ENCODE peak calls at places on chromosomes 2 and 18, in four cellular contexts. One of them, this sample, is unnamed.

GRCh38 chr2:168796090-168796577 is 6.3 kb upstream of the NOSTRIN start:
- DNase-seq in K562: no peak
- DNase-seq in H1: no peak
- DNase-seq in HepG2: no peak
- DNase-seq in this sample: peak; percentile 13

GRCh38 chr2:3301001-3301400 is 76.6 kb downstream of the EIPR1 start:
- DNase-seq in K562: no peak
- DNase-seq in HepG2: no peak
- DNase-seq in H1: no peak
- DNase-seq in this sample: no peak

GRCh38 chr2:10289352-10289751 is 13.4 kb upstream of the HPCAL1 start:
- DNase-seq in HepG2: no peak
- DNase-seq in H1: no peak
- DNase-seq in K562: no peak
- DNase-seq in this sample: no peak

GRCh38 chr2:76721226-76721625 is 801.0 kb downstream of the LRRTM4 start:
- DNase-seq in H1: no peak
- DNase-seq in K562: no peak
- DNase-seq in HepG2: no peak
- DNase-seq in this sample: no peak

GRCh38 chr18:13539843-13540535 is 186.4 kb downstream of the FAM210A start:
- DNase-seq in K562: no peak
- DNase-seq in HepG2: no peak
- DNase-seq in H1: no peak
- DNase-seq in this sample: no peak

GRCh38 chr2:168245074-168245825 is 2.1 kb downstream of the STK39 start:
- DNase-seq in HepG2: no peak
- DNase-seq in K562: no peak
- DNase-seq in H1: no peak
- DNase-seq in this sample: no peak

GRCh38 chr18:3177902-3178687 is 41.7 kb downstream of the MYOM1 start:
- DNase-seq in K562: no peak
- DNase-seq in HepG2: no peak
- DNase-seq in H1: no peak
- DNase-seq in this sample: peak; percentile 63

GRCh38 chr2:27093430-27094352 is 7.1 kb downstream of the KHK start:
- DNase-seq in HepG2: peak; percentile 94
- DNase-seq in K562: no peak
- DNase-seq in H1: no peak
- DNase-seq in this sample: no peak

GRCh38 chr2:63050186-63050915 is at the start of gene OTX1:
- DNase-seq in H1: no peak
- DNase-seq in K562: peak; percentile 95
- DNase-seq in HepG2: peak; percentile 82
- DNase-seq in this sample: peak; percentile 59

GRCh38 chr2:65103013-65103720 is 26.7 kb downstream of the RAB1A start:
- DNase-seq in HepG2: no peak
- DNase-seq in H1: no peak
- DNase-seq in K562: no peak
- DNase-seq in this sample: no peak

GRCh38 chr2:46171996-46172546 is 125.1 kb upstream of the EPAS1 start:
- DNase-seq in K562: no peak
- DNase-seq in H1: no peak
- DNase-seq in HepG2: peak; percentile 13
- DNase-seq in this sample: no peak

GRCh38 chr2:11904029-11904428 is 157.6 kb downstream of the LPIN1 start:
- DNase-seq in HepG2: no peak
- DNase-seq in H1: no peak
- DNase-seq in K562: no peak
- DNase-seq in this sample: no peak

GRCh38 chr2:54967269-54967668 is 83.0 kb downstream of the RTN4 start:
- DNase-seq in H1: no peak
- DNase-seq in K562: no peak
- DNase-seq in HepG2: no peak
- DNase-seq in this sample: no peak

GRCh38 chr2:12008425-12009061 is 262.1 kb downstream of the LPIN1 start:
- DNase-seq in H1: no peak
- DNase-seq in HepG2: no peak
- DNase-seq in K562: no peak
- DNase-seq in this sample: no peak

GRCh38 chr2:100426384-100426720 is 8.9 kb upstream of the CHST10 start:
- DNase-seq in HepG2: no peak
- DNase-seq in H1: no peak
- DNase-seq in K562: no peak
- DNase-seq in this sample: no peak

GRCh38 chr2:133026536-133027177 is 356.7 kb upstream of the LYPD1 start:
- DNase-seq in HepG2: no peak
- DNase-seq in H1: peak; percentile 17
- DNase-seq in K562: no peak
- DNase-seq in this sample: no peak

GRCh38 chr2:145680276-145680675 is 1160.4 kb upstream of the ZEB2 start:
- DNase-seq in H1: no peak
- DNase-seq in HepG2: no peak
- DNase-seq in K562: peak; percentile 12
- DNase-seq in this sample: no peak

GRCh38 chr2:217830061-217830460 is 172.7 kb downstream of the TNS1 start:
- DNase-seq in K562: no peak
- DNase-seq in HepG2: no peak
- DNase-seq in H1: no peak
- DNase-seq in this sample: no peak

GRCh38 chr18:62572456-62572855 is 49.6 kb downstream of the ZCCHC2 start:
- DNase-seq in HepG2: no peak
- DNase-seq in H1: no peak
- DNase-seq in K562: no peak
- DNase-seq in this sample: no peak

GRCh38 chr2:10912076-10912731 is 470 bp downstream of the KCNF1 start:
- DNase-seq in H1: no peak
- DNase-seq in HepG2: no peak
- DNase-seq in K562: no peak
- DNase-seq in this sample: no peak

GRCh38 chr2:171564463-171564862 is 42.2 kb downstream of the CYBRD1 start:
- DNase-seq in K562: no peak
- DNase-seq in H1: no peak
- DNase-seq in HepG2: no peak
- DNase-seq in this sample: no peak

GRCh38 chr2:54638103-54638502 is 85.4 kb upstream of the EML6 start:
- DNase-seq in H1: no peak
- DNase-seq in HepG2: no peak
- DNase-seq in K562: no peak
- DNase-seq in this sample: no peak

DNA sequence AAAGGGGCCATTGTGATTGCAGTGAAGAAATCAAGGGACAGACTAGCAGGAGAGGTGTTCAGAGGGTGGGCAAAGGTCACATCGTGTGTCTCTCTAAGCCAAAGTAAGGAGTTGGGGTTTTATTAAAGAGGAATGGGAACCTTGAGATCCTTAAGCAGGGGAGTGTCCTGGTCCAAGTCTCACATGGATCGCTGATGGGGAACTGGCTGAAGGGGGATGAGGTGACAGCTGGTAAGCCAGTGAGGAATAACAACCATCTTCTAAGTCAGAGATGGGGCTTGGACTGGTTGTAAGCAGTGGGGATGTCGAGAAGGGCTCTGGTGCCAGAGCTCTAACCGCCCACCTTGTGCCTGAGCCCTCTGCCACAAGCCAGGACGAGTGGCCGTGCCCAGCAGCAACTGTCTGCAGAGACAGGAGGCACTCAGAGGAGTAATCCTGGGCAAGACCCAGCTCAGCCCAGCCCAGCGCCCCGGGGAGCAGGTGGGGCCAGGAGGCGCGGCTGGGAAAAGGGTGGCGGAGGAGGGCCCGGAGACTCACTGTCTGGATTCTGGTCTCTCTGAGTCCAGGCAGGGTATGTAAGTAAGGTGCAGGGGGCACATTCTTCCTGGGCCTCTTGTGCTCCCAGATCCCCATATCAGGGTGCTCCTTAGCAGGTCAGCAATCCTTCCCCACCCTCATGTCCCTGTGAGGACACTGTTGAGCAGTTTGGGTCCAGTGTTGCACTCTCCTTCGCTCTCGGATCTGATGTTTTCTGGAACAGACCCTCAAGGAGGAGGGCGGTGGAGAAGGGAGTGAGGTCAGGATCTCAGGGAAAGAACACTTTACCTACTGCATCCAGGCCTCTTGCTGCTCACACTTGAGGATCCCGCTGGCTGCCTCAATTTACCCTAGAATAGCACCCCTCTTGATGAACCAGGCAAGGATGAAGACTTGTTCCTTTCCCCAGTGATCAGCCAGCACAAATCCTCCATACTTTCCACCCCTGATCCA is 13.8 kb downstream of the WNT10A start:
- DNase-seq in K562: no peak
- DNase-seq in H1: no peak
- DNase-seq in HepG2: no peak
- DNase-seq in this sample: no peak
- H3K4me3 ChIP-seq in K562: no peak overlapping the region
- H3K4me3 ChIP-seq in H1: no peak overlapping the region
- H3K4me3 ChIP-seq in HepG2: no peak overlapping the region
- H3K4me3 ChIP-seq in this sample: no peak overlapping the region

GRCh38 chr2:165814473-165814872 is 20.4 kb upstream of the GALNT3 start:
- DNase-seq in HepG2: no peak
- DNase-seq in K562: no peak
- DNase-seq in H1: no peak
- DNase-seq in this sample: no peak
- TF ChIP-seq POLR2AphosphoS5 in HepG2: no peak
- TF ChIP-seq POLR2AphosphoS5 in K562: no peak
- TF ChIP-seq POLR2AphosphoS5 in H1: no peak
- TF ChIP-seq POLR2AphosphoS5 in this sample: no peak

DNA sequence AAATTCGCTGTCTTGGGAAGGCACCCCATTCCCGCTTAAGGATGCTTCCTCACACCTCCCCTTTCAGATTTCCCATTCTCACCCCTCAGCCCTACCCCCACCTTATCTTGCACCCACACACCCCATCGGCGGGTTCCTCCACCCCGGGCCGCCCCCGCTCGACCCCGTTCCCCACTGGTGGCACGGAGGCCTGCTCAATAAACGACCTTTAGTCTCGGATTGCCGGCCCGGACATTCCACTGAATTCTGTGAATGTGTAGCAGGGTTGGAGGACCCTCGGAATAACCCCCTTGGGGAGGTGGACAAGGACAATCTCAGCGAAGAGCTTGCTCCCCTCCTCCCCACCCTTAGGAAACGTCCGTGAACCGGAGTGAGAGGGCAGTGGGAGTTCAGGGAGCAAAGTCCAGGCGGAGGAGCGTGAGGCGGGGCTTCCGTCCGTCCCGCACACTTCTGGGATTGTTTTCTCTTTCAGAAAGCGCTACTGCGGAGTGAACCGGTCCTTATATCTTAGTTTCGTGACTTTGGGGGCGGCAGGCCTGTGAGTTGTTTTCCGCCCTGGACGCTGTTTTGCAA is 2.8 kb upstream of the LBX2 start:
- DNase-seq in HepG2: peak; percentile 86
- DNase-seq in K562: peak; percentile 52
- DNase-seq in H1: no peak
- DNase-seq in this sample: peak; percentile 75
- H3K4me3 ChIP-seq in HepG2: peak overlapping the region; percentile 86
- H3K4me3 ChIP-seq in K562: peak overlapping the region; percentile 40
- H3K4me3 ChIP-seq in H1: peak overlapping the region; percentile 36
- H3K4me3 ChIP-seq in this sample: peak overlapping the region; percentile 59

DNA sequence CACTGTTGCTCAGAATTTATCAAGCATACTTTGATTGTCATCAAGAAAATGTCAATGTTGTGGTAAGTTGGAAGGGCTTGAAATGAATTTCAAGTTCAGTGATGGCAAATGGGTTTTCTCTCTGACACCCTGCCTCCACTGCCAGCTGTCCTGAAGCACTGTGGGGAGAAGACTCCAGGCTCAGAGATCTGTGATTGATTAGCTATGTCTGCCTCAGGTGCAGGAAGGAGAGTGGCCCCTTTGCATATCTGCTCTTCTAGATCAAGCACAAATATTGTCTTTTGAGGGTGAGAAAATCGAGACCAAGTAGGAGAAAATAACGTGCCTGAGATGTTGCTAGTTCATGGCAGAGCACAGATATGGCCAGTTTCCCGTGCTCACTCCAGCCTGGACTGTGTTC is 178.8 kb upstream of the GLI2 start:
- DNase-seq in HepG2: no peak
- DNase-seq in K562: no peak
- DNase-seq in H1: no peak
- DNase-seq in this sample: no peak
- TF ChIP-seq POLR2AphosphoS5 in HepG2: no peak
- TF ChIP-seq POLR2AphosphoS5 in K562: no peak
- TF ChIP-seq POLR2AphosphoS5 in H1: no peak
- TF ChIP-seq POLR2AphosphoS5 in this sample: no peak

DNA sequence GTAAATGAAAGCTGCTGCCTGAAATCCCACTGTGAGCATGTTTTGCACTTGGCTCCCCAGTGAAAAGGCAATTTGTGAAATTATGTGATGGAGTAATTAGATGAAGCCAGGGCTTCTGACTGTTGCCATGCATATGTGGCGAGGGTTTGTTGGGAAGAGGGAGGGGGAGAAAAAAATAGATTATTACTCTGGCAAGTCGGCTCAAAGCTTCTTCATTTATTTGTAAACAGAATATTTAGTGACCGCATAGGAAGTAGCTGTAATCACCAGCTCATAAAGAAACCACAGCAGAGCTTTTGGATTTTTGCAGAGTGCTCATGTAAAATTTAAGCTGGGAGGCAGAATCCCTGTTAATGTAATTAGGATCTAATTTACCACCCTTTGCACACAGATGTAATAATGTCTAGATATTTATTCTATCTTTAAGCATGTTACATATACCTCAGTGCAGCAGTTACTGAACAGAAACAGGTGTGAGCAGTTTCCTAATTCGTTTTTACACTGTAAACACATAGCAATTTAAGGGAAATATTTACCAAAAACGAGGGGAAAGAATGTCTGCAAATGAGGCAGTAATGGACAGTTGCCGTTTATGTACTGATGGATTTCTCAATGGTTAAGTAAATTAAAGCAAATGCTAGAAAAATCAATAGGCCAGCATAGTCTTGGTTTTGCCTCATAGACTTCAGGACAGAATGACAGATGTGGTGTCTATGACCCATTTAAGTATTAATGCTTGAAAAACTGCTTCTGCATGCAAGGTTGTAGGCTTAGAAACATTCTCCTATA is 87.9 kb downstream of the MEIS1 start:
- DNase-seq in HepG2: peak; percentile 55
- DNase-seq in K562: no peak
- DNase-seq in H1: no peak
- DNase-seq in this sample: no peak
- H3K4me3 ChIP-seq in HepG2: no peak overlapping the region
- H3K4me3 ChIP-seq in K562: no peak overlapping the region
- H3K4me3 ChIP-seq in H1: no peak overlapping the region
- H3K4me3 ChIP-seq in this sample: no peak overlapping the region